ENCODE peak calls at places on chromosomes 2 and 18, in five cellular contexts. S is upper lobe of right lung, C is tibial nerve, V is GM23248, W is endothelial cell of umbilical vein. F is an unnamed sample. For H3K9me3 and H3K4me1, the result is how much of the 10 kb centered on the place peaks cover.

GRCh38 chr2:209331291-209331844 is 92.5 kb upstream of the MAP2 start:
- DNase-seq in W (peak), S (no peak), V (peak), C (no peak), F (no peak)

GRCh38 chr18:58572181-58572580 is 56.7 kb downstream of the ALPK2 start:
- DNase-seq in S (no peak), C (no peak), V (peak), W (no peak), F (no peak)

GRCh38 chr2:208358758-208359631 is 47.6 kb upstream of the PTH2R start:
- DNase-seq in C (no peak), S (no peak), W (no peak), V (no peak), F (no peak)

GRCh38 chr2:18548618-18549017 is 11.8 kb downstream of the RDH14 start:
- DNase-seq in V (no peak), W (no peak), S (no peak), C (no peak), F (no peak)

GRCh38 chr18:29034113-29034856 is 857.4 kb upstream of the CDH2 start:
- DNase-seq in S (no peak), C (no peak), V (peak), W (no peak), F (no peak)

GRCh38 chr18:79544386-79544963 is 135.1 kb upstream of the CTDP1 start:
- DNase-seq in C (no peak), W (no peak), S (peak), V (no peak), F (no peak)

GRCh38 chr2:141899740-141900139 is 231.1 kb downstream of the LRP1B start:
- DNase-seq in C (no peak), V (no peak), S (no peak), W (no peak), F (no peak)

GRCh38 chr2:46434851-46435273 is 44.5 kb upstream of the TMEM247 start:
- DNase-seq in V (no peak), W (no peak), C (no peak), S (no peak), F (no peak)

GRCh38 chr2:217713395-217714267 is 289.2 kb downstream of the TNS1 start:
- DNase-seq in V (peak), S (peak), W (peak), C (peak), F (peak)

GRCh38 chr2:8448822-8449577 is 232.9 kb upstream of the ID2 start:
- DNase-seq in S (no peak), C (no peak), V (no peak), W (no peak), F (no peak)

GRCh38 chr2:99467390-99467789 is 22.4 kb downstream of the REV1 start:
- DNase-seq in S (no peak), C (no peak), V (no peak), W (no peak), F (no peak)

GRCh38 chr2:71299507-71299906 is 32.1 kb upstream of the ZNF638 start:
- DNase-seq in S (no peak), W (peak), V (peak), C (peak), F (no peak)

GRCh38 chr2:205563646-205564045 is 118.7 kb upstream of the NRP2 start:
- DNase-seq in C (peak), V (no peak), W (no peak), S (peak), F (peak)

GRCh38 chr18:36700955-36701354 is 127.8 kb downstream of the TPGS2 start:
- DNase-seq in W (no peak), V (peak), C (no peak), S (no peak), F (no peak)

GRCh38 chr2:73762571-73762970 is 17.3 kb downstream of the DUSP11 start:
- DNase-seq in C (no peak), W (no peak), V (no peak), S (no peak), F (no peak)

GRCh38 chr2:109256921-109257320 is 127.9 kb downstream of the SH3RF3 start:
- DNase-seq in W (no peak), V (peak), S (no peak), C (peak), F (no peak)

GRCh38 chr2:109500910-109501309 is 112.9 kb downstream of the SEPTIN10 start:
- DNase-seq in C (no peak), W (no peak), V (no peak), S (no peak), F (no peak)

GRCh38 chr18:28408528-28408927 is 231.6 kb upstream of the CDH2 start:
- DNase-seq in C (no peak), W (no peak), S (no peak), V (no peak), F (no peak)

GRCh38 chr2:61151434-61151833 is 10.6 kb upstream of the C2orf74 start:
- DNase-seq in V (peak), W (no peak), S (no peak), C (no peak), F (no peak)

GRCh38 chr2:77512521-77512920 is 9.7 kb downstream of the LRRTM4 start:
- DNase-seq in W (no peak), V (no peak), S (no peak), C (no peak), F (no peak)

GRCh38 chr18:79945118-79946042 is 6.1 kb downstream of the SLC66A2 start:
- DNase-seq in S (peak), C (no peak), V (no peak), W (no peak), F (no peak)

GRCh38 chr2:231379266-231380215 is 16.0 kb upstream of the B3GNT7 start:
- DNase-seq in W (no peak), V (no peak), S (no peak), C (no peak), F (no peak)

GRCh38 chr2:173749315-173749714 is 215.9 kb downstream of the SP3 start:
- DNase-seq in C (no peak), W (peak), V (peak), S (no peak), F (no peak)

GRCh38 chr2:26327291-26328272 is 18.4 kb upstream of the SELENOI start:
- DNase-seq in V (peak), W (no peak), C (no peak), S (no peak), F (no peak)

GRCh38 chr2:127712999-127713398 is 11.7 kb downstream of the SFT2D3 start:
- DNase-seq in C (no peak), W (no peak), S (no peak), V (no peak), F (no peak)

GRCh38 chr2:200820573-200820972 is 8.9 kb downstream of the BZW1 start:
- DNase-seq in S (no peak), W (no peak), V (no peak), C (no peak), F (no peak)

DNA sequence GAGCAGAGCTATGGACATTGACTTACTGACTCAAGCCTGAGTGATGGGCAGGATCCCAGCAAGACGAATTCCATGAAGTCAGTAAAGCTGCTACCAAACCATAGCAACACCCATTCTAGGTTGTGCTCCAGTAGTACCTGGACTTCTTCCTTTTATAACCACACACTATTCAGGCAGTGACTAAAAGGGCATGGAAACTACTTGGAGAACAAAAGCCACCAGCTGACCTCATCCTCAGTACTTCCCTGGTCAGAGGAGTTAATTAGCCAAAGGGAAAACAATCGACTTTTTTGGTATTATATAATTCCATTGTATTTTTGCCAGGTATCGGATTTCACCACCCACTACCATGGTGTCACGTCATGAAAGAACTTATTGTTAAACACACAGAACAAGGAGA is 237.1 kb downstream of the TTC32 start:
- DNase-seq in S (no peak), V (peak), C (no peak), W (no peak), F (no peak)
- H3K27ac ChIP-seq in S (no peak), V (no peak), C (no peak), W (no peak), F (no peak)

GRCh38 chr18:9596257-9596656 is 18.1 kb downstream of the PPP4R1 start:
- DNase-seq in S (no peak), V (peak), C (no peak), W (peak), F (no peak)

GRCh38 chr18:9595197-9595596 is 19.2 kb downstream of the PPP4R1 start:
- DNase-seq in S (no peak), C (no peak), V (peak), W (peak), F (no peak)

GRCh38 chr18:9597609-9598008 is 16.8 kb downstream of the PPP4R1 start:
- DNase-seq in S (no peak), W (no peak), C (no peak), V (no peak), F (no peak)

GRCh38 chr18:9596843-9597242 is 17.5 kb downstream of the PPP4R1 start:
- DNase-seq in C (no peak), W (no peak), V (no peak), S (no peak), F (no peak)

DNA sequence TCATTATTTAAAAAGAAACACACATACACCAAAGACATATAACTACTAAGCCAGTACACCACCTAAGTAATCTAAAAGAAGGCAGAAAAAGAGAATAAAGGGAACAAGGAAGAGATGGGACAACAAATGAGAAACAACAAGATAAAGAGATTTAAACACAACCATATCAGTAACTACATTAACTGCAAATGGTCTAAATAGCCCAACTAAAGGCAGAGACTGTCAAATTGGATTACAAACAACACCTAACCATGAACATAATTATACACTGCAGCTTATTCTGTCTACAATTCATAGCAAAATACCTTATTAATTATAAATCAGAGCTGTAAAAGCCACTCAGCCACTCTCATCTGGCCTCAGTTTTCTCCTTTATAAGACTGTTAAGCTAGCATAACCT is 15.0 kb downstream of the PPP4R1 start:
- DNase-seq in V (no peak), W (no peak), S (no peak), C (no peak), F (no peak)
- H3K9me3 ChIP-seq in V (under half), W (under half), S (under half), C (under half), F (under half)

DNA sequence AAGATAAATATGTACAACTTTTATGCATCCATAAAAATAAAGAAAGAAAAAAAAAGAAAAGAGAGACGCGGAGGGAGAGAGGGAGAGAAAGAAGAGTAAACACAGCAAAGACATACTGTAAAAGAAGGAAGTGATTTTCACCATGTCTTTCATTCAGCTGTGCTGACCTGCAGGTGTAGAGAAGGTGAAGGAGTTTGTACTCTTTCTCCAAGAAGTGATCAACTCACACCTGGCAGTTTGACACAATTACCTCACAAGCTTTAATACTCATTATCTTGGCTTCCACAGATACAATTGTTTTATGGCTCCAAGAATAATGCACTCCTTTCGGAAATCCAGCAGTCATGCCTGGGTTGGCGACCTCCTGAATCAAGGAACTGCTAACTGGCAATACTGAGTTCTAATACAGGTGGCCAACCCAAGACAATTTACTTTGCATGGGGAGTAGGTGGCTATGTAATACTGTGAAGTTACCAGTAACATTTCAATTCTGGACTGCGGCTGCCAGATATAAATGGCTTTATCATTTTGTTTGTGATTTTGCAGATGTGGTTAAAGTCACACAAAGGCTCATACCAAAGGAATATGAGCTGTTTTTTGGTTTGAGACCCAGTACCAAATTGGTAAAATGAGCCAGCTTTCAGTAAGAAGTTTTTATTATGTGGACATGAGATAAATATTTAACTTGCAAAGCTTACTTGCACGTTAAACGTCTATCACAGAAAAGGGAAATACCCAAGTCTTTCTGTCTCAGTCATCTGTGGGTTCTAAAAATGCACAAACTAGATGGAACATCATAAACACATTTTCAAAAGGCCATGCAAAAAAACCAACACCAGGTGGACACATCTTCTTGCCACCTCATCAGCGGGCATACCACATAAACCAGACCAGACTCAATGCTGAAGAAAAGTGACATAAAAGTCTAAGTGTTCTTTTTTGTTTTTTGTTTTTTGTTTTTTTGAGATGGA is 69.4 kb downstream of the NCKAP5 start:
- DNase-seq in W (no peak), V (no peak), C (no peak), S (no peak), F (no peak)
- H3K4me1 ChIP-seq in W (under half), V (under half), C (under half), S (under half), F (under half)

GRCh38 chr18:21740724-21741510 is at the start of gene MIB1:
- DNase-seq in V (peak), W (no peak), S (no peak), C (peak), F (peak)

GRCh38 chr18:21739604-21740473 is 753 bp upstream of the MIB1 start:
- DNase-seq in W (peak), V (no peak), S (no peak), C (no peak), F (no peak)

GRCh38 chr18:21740474-21740723 is 193 bp upstream of the MIB1 start:
- DNase-seq in W (peak), V (peak), C (no peak), S (peak), F (peak)

GRCh38 chr18:21735452-21736015 is 5.1 kb upstream of the MIB1 start:
- DNase-seq in S (peak), W (peak), V (no peak), C (no peak), F (no peak)
- H3K27ac ChIP-seq in S (peak), W (no peak), V (no peak), C (no peak), F (no peak)

DNA sequence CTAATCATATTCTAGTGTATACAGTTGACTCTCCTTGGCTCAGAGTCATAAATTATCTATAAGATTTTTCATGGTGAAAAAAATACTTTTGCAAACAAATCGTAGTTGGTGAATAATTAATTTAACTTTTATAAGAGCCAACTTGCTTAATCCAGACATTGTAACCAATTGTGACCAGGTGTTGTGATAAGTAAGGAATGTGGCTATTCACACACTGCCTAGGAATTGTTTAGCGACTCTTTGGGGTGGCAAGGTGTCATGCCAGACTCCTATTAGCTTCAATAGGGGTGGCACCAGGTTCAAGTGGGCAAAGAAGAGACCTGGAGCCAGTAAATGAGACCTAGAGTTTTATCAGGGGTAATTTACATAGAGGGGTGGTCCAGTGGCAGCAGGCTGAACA is 344.7 kb upstream of the PKDCC start:
- DNase-seq in S (no peak), W (no peak), C (no peak), V (no peak), F (no peak)
- H3K9me3 ChIP-seq in S (under half), W (under half), C (under half), V (under half), F (under half)

DNA sequence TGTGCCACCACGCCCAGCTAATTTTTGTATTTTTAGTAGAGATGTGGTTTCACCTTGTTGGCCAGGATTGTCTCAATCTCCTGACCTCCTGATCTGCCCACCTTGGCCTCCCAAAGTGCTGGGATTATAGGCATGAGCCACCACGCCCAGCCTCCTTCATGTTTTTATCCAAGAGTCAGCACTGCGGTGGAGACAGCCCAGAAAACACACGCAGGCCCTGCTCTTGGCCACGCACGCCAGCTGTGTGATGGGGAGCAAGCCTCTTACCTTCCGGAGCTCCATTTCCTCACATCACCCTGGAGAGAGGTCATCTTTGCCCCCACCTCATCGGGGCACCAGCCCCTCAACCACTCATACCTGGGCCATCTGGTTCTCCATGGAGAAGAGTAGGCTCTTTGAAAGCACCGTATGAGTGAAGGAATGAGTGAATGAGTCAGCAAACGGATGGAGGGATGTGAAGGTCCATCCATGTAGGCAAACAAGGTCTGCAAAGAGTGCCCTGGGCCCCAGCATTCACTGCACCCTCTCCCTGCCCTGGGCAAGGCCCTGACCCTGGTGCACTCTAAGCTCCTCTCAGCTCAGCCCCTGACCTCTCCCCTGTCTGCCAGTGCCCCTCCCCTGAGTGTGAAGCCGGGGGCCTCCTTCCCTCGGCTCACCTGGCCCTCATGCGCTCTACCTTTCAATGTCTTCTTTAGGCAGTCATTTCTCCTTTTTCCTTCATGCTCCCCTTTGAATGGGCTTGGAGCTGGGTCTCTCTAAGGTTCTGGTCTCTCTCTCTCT is 7.4 kb downstream of the GYPC start:
- DNase-seq in C (no peak), V (no peak), S (no peak), W (no peak), F (no peak)
- H3K4me1 ChIP-seq in C (under half), V (under half), S (half or more), W (under half), F (under half)

F was measured in pancreas.